ENCODE peak calls at places on chromosomes 11 and 22, in seven cellular contexts. E is RWPE2, P is RWPE1, Q is kidney epithelial cell, V is HFF-Myc, T is fibroblast of mammary gland, U is testis. W is an unnamed sample.

GRCh38 chr11:94024547-94024946 is 3.4 kb downstream of the HEPHL1 start:
- DNase-seq in E (no peak), P (no peak), Q (no peak), V (no peak), T (no peak), U (no peak), W (no peak)

GRCh38 chr22:20316844-20317401 is 2.9 kb downstream of the DGCR6L start:
- DNase-seq in E (no peak), P (no peak), Q (no peak), V (no peak), T (no peak), U (peak; percentile 9), W (peak; percentile 73)

GRCh38 chr11:68411501-68411991 is 49.0 kb upstream of the PPP6R3 start:
- DNase-seq in E (no peak), P (no peak), Q (no peak), V (no peak), T (no peak), U (no peak), W (no peak)

GRCh38 chr22:19800761-19801244 is 40.2 kb downstream of the TBX1 start:
- DNase-seq in E (no peak), P (no peak), Q (no peak), V (no peak), T (peak; percentile 43), U (peak; percentile 27), W (no peak)

GRCh38 chr11:134675983-134676382 is 263.9 kb upstream of the B3GAT1 start:
- DNase-seq in E (no peak), P (no peak), Q (no peak), V (no peak), T (no peak), U (no peak), W (no peak)

GRCh38 chr11:62402226-62402625 is 16.6 kb upstream of the SCGB1A1 start:
- DNase-seq in E (no peak), P (no peak), Q (no peak), V (no peak), T (peak; percentile 24), U (peak; percentile 73), W (no peak)

GRCh38 chr22:38257170-38257569 is 15.6 kb downstream of the TMEM184B start:
- DNase-seq in E (no peak), P (no peak), Q (no peak), V (no peak), T (peak; percentile 87), U (no peak), W (no peak)

GRCh38 chr11:125514336-125515101 is 18.5 kb upstream of the FEZ1 start:
- DNase-seq in E (no peak), P (peak; percentile 71), Q (peak; percentile 56), V (no peak), T (peak; percentile 15), U (no peak), W (no peak)

GRCh38 chr11:46382644-46383403 is 1.4 kb downstream of the MDK start:
- DNase-seq in E (no peak), P (no peak), Q (no peak), V (no peak), T (peak; percentile 53), U (peak; percentile 69), W (no peak)

GRCh38 chr11:29305456-29306232 is 711.2 kb downstream of the KCNA4 start:
- DNase-seq in E (no peak), P (no peak), Q (no peak), V (no peak), T (no peak), U (no peak), W (no peak)

GRCh38 chr22:31347251-31348008 is 1.3 kb upstream of the PATZ1 start:
- DNase-seq in E (no peak), P (peak; percentile 35), Q (no peak), V (no peak), T (peak; percentile 65), U (peak; percentile 81), W (peak; percentile 87)

GRCh38 chr11:83007909-83008580 is 63.7 kb downstream of the RAB30 start:
- DNase-seq in E (no peak), P (no peak), Q (no peak), V (no peak), T (no peak), U (peak; percentile 85), W (no peak)

GRCh38 chr11:47915407-47916137 is 64.8 kb upstream of the PTPRJ start:
- DNase-seq in E (no peak), P (no peak), Q (no peak), V (no peak), T (no peak), U (no peak), W (no peak)

GRCh38 chr22:46233231-46233630 is 16.9 kb downstream of the CDPF1 start:
- DNase-seq in E (no peak), P (no peak), Q (peak; percentile 29), V (no peak), T (peak; percentile 47), U (peak; percentile 48), W (peak; percentile 92)

DNA sequence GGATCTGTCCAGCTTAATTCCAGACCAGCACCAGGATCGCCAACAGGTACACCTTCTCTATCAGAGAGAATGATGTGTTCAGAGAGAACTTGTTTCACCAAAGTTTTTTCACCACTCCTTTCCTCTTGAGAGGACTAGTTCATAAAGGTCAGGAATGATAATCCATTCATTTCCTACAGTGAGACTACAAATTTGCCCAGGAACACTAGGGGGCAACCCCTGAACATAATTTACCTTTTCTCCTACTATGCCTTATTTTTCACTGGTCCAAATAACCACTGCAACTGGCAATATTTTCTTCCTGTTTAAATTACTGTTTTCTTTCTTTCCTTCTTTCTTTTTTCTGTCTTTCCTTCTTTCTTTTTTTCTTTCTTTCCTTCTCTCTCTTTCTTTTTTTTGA is 22.5 kb downstream of the CAVIN3 start:
- DNase-seq in E (no peak), P (peak; percentile 41), Q (no peak), V (no peak), T (peak; percentile 14), U (no peak), W (no peak)
- TF ChIP-seq CTCF in E (no peak), P (peak; percentile 21), Q (peak; percentile 58), V (peak; percentile 51), T (peak; percentile 58), U (peak; percentile 12), W (peak; percentile 61)

GRCh38 chr11:72350752-72351151 is 83.6 kb downstream of the CLPB start:
- DNase-seq in E (no peak), P (no peak), Q (no peak), V (no peak), T (peak; percentile 12), U (no peak), W (no peak)

GRCh38 chr11:72354356-72355115 is 79.8 kb downstream of the CLPB start:
- DNase-seq in E (no peak), P (peak; percentile 13), Q (peak; percentile 32), V (no peak), T (no peak), U (no peak), W (no peak)

GRCh38 chr11:72352859-72353551 is 81.3 kb downstream of the CLPB start:
- DNase-seq in E (no peak), P (no peak), Q (no peak), V (peak; percentile 59), T (peak; percentile 70), U (peak; percentile 24), W (no peak)

GRCh38 chr11:72349616-72350218 is 84.6 kb downstream of the CLPB start:
- DNase-seq in E (no peak), P (no peak), Q (no peak), V (no peak), T (peak; percentile 51), U (peak; percentile 20), W (no peak)

DNA sequence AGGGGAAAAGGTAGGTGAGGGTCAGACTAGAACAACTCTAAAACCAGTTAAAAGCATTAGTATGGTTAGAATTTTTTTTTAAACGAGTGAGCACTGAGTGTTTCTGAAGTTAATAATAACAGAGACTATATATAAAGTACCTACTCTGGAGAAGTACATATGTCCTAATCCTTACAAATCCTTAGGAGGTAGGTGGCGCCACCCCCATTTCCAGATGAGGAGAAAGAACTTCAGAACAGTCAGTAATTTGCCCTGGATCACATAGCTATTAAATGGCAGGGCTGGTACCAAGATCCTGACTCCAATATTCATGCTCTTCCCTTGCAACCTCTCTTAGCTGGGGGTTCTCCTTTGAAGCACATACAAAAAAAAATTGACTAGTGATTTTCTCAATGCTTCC is 80.5 kb downstream of the CLPB start:
- DNase-seq in E (no peak), P (no peak), Q (no peak), V (no peak), T (peak; percentile 36), U (no peak), W (no peak)
- TF ChIP-seq CTCF in E (peak; percentile 27), P (no peak), Q (peak; percentile 32), V (peak; percentile 28), T (peak; percentile 29), U (no peak), W (peak; percentile 30)

GRCh38 chr11:2211113-2211971 is 39.7 kb upstream of the TH start:
- DNase-seq in E (peak; percentile 50), P (no peak), Q (no peak), V (no peak), T (no peak), U (peak; percentile 14), W (peak; percentile 76)
- TF ChIP-seq CTCF in E (no peak), P (no peak), Q (no peak), V (no peak), T (no peak), U (no peak), W (no peak)

DNA sequence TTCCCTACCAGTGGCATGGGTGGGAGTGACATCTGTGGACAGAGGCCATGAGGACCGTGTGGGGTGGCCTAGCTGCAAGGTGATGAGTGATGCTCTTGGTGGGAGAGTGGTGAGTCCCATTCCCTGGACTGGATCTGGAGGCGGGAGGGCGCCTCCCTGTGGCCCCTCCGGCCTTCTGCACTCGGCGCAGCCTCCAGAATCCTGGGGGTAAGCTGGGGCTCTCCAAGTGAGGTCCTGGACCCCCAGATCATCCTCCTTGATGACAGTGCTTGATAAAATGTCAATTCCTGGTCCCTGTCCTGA is 32.3 kb upstream of the PRR5 start:
- DNase-seq in E (no peak), P (no peak), Q (no peak), V (no peak), T (peak; percentile 28), U (no peak), W (no peak)
- TF ChIP-seq CTCF in E (no peak), P (no peak), Q (peak; percentile 54), V (peak; percentile 70), T (peak; percentile 37), U (no peak), W (peak; percentile 38)

GRCh38 chr11:60762851-60763691 is 6.4 kb downstream of the MS4A15 start:
- DNase-seq in E (no peak), P (no peak), Q (no peak), V (no peak), T (no peak), U (no peak), W (no peak)
- TF ChIP-seq CTCF in E (peak; percentile 33), P (peak; percentile 18), Q (peak; percentile 29), V (peak; percentile 14), T (peak; percentile 33), U (peak; percentile 19), W (no peak)

GRCh38 chr22:40346178-40347064 is at the start of gene ADSL:
- DNase-seq in E (peak; percentile 90), P (peak; percentile 84), Q (peak; percentile 57), V (peak; percentile 50), T (peak; percentile 78), U (peak; percentile 94), W (peak; percentile 95)
- TF ChIP-seq CTCF in E (no peak), P (no peak), Q (no peak), V (no peak), T (no peak), U (peak; percentile 15), W (no peak)

DNA sequence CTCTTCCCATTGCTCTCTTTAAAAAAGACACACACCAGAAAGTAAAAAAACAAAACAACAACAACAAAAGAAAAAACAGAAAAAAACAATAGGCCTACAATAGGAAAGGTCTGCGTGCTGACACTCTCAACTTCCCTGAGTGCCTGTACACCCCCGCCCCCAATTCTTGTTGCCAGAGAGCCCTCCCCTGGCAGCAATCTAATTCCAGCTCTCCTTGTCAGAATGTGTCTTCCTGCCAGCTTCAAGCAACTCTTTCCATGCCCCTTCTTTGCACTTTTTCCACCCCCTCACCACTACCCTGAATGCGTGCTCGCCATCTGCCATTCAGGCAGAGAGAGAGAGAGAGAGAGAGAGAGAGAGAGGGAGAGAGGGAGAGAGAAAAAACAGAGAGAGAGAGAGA is 245.1 kb downstream of the KIRREL3 start:
- DNase-seq in E (no peak), P (no peak), Q (no peak), V (no peak), T (no peak), U (no peak), W (no peak)
- TF ChIP-seq CTCF in E (no peak), P (no peak), Q (no peak), V (no peak), T (no peak), U (no peak), W (no peak)

W was measured in osteocyte.